ENCODE peak calls at places on chromosomes 13 and 19, in five cellular contexts. I is HepG2, E is H1, X is NT2/D1, J is GM12878. P is an unnamed sample.

GRCh38 chr19:39160889-39161672 is 35.5 kb downstream of the PAK4 start:
- DNase-seq in I (no peak), E (no peak), X (no peak), J (no peak), P (no peak)

GRCh38 chr13:63209330-63210017 is 1793.8 kb upstream of the PCDH20 start:
- DNase-seq in I (no peak), E (no peak), X (no peak), J (no peak), P (no peak)

GRCh38 chr19:36256853-36257511 is 42.1 kb downstream of the ZNF146 start:
- DNase-seq in I (no peak), E (no peak), X (no peak), J (no peak), P (no peak)

GRCh38 chr19:24033962-24034342 is 53.0 kb upstream of the ZNF254 start:
- DNase-seq in I (peak; percentile 41), E (no peak), X (no peak), J (no peak), P (peak; percentile 12)

GRCh38 chr19:15283141-15283885 is 49.0 kb downstream of the BRD4 start:
- DNase-seq in I (no peak), E (no peak), X (no peak), J (no peak), P (no peak)

GRCh38 chr19:18929311-18929710 is 9.8 kb downstream of the DDX49 start:
- DNase-seq in I (no peak), E (no peak), X (no peak), J (no peak), P (no peak)

GRCh38 chr19:39987167-39987566 is 9.7 kb upstream of the ZNF546 start:
- DNase-seq in I (no peak), E (no peak), X (no peak), J (no peak), P (no peak)

GRCh38 chr19:55635334-55635717 is 5.5 kb upstream of the ZNF580 start:
- DNase-seq in I (no peak), E (no peak), X (no peak), J (no peak), P (no peak)

GRCh38 chr13:35760678-35761308 is 284.3 kb upstream of the MAB21L1 start:
- DNase-seq in I (no peak), E (no peak), X (no peak), J (no peak), P (no peak)

GRCh38 chr19:45638930-45639729 is at the start of gene EML2:
- DNase-seq in I (peak; percentile 24), E (no peak), X (no peak), J (no peak), P (no peak)

GRCh38 chr13:113939129-113939904 is 34.6 kb downstream of the C13orf46 start:
- DNase-seq in I (no peak), E (no peak), X (no peak), J (no peak), P (no peak)

GRCh38 chr13:112096959-112097358 is 30.0 kb downstream of the SOX1 start:
- DNase-seq in I (no peak), E (no peak), X (no peak), J (no peak), P (no peak)

GRCh38 chr13:106103779-106104178 is 431.7 kb downstream of the EFNB2 start:
- DNase-seq in I (no peak), E (no peak), X (no peak), J (no peak), P (no peak)

GRCh38 chr19:883661-884211 is 9.3 kb downstream of the MED16 start:
- DNase-seq in I (no peak), E (no peak), X (no peak), J (no peak), P (no peak)

GRCh38 chr19:1568320-1569019 is at the start of gene MEX3D:
- DNase-seq in I (peak; percentile 34), E (no peak), X (no peak), J (no peak), P (peak; percentile 98)

GRCh38 chr19:1223018-1223855 is 14.6 kb downstream of the CBARP start:
- DNase-seq in I (no peak), E (no peak), X (no peak), J (no peak), P (peak; percentile 65)

GRCh38 chr19:35755550-35756371 is 1.1 kb downstream of the HSPB6 start:
- DNase-seq in I (no peak), E (no peak), X (no peak), J (no peak), P (no peak)

GRCh38 chr19:16828990-16829821 is at the start of gene SIN3B:
- DNase-seq in I (peak; percentile 77), E (peak; percentile 61), X (peak; percentile 89), J (peak; percentile 81), P (peak; percentile 96)

GRCh38 chr13:73934215-73934623 is 200.0 kb downstream of the KLF12 start:
- DNase-seq in I (no peak), E (no peak), X (no peak), J (no peak), P (no peak)

GRCh38 chr19:6730153-6730804 is 7.1 kb downstream of the GPR108 start:
- DNase-seq in I (peak; percentile 96), E (peak; percentile 82), X (no peak), J (no peak), P (peak; percentile 68)

GRCh38 chr13:27919934-27920676 is at the start of gene PDX1:
- DNase-seq in I (no peak), E (no peak), X (no peak), J (no peak), P (peak; percentile 82)

GRCh38 chr13:32142956-32143375 is 111.4 kb downstream of the FRY start:
- DNase-seq in I (peak; percentile 98), E (peak; percentile 34), X (peak; percentile 11), J (no peak), P (no peak)

GRCh38 chr19:2787115-2787514 is 1.8 kb downstream of the THOP1 start:
- DNase-seq in I (no peak), E (no peak), X (no peak), J (no peak), P (no peak)

GRCh38 chr13:43805681-43806128 is 18.9 kb upstream of the ENOX1 start:
- DNase-seq in I (no peak), E (no peak), X (no peak), J (no peak), P (no peak)

GRCh38 chr19:8571006-8571411 is 6.2 kb downstream of the MYO1F start:
- DNase-seq in I (peak; percentile 34), E (no peak), X (no peak), J (no peak), P (no peak)

GRCh38 chr19:8567522-8568172 is 9.6 kb downstream of the MYO1F start:
- DNase-seq in I (no peak), E (no peak), X (no peak), J (no peak), P (no peak)

GRCh38 chr19:8566855-8567254 is 10.4 kb downstream of the MYO1F start:
- DNase-seq in I (no peak), E (no peak), X (no peak), J (no peak), P (no peak)

GRCh38 chr19:8573316-8573715 is 3.9 kb downstream of the MYO1F start:
- DNase-seq in I (no peak), E (no peak), X (no peak), J (no peak), P (no peak)

DNA sequence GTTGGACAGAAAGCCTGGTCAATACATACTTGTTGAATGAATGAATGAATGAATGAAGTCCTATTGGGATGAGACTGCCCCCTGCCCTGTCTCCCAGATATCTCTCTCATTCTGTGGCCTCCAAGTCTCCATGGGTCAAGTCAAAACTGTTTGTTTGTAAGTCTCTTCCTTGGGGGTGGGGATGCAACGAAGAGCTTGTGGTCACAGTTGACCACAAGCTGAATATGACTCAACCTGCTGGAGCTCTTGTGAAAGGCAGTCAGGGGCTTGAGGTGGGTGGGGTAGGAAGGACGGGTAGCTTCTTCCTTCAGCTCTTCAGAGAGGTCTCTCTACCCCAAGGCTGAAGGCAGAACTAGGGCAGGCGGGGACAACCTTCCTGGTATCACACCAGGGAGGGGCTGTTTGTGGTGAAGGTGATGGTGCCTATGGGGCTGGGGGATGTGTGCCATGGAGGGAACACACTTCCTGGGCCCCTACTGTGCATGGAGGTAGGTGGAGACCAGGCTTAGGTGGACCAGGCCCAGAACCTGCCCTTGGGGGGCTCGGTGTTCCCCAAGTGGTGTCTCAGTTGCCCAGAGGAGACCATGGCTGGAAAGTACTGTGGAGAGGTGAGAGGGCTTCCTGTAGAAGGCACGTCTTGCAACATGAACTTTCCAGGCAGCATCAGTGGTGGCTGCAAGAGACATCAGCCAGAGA is 8.0 kb downstream of the MYO1F start:
- DNase-seq in I (no peak), E (no peak), X (no peak), J (peak; percentile 63), P (no peak)
- TF ChIP-seq SUZ12 in I (no peak), E (no peak), X (no peak), J (no peak), P (no peak)

DNA sequence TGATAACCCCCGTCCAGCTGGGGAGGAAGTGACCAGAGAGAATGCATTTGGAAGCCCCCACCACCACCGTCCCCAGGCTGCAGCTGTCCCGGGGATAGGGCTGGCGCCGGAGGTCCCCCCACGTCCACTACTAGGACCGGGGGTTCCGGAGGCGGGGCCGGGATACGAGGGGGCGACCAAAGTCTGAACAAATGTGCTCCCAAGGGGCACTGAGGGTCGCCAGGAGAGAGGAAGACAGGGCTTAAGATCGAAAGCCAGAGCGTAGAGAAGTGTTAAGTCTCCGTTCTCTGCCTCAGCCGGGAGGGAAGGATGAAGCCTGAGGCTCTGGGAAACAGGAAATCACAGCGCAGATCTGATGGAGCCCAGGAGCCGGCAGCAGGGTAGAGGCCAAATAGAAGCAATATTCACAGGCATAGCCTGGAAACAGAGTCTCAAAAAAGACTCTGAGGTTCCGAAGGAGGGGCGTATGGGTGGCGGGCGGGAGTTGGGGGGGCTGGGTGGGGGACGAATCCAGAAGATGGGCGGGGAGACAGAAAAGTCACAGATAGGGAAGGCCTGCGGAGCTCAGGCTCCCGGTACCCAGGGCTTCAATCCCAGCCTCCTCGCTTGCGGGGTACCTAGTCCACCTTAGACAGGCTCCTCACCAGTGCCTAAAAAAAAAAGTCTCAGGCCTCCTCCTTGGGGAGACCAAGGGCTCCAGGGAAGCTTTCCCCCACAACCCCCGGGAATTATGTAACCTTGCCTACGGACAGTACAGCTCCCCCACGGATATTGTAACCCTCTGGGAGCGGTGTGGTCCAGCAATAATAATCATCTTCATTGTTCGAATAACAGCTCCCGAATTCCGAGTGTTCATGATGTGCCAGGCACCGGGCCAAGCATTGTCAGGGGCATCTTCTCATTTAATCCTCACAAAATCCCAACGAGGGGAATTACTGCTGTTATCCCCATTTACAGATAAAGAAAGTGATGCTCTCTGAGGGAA is 1.1 kb upstream of the ERF start:
- DNase-seq in I (no peak), E (no peak), X (no peak), J (no peak), P (peak; percentile 44)
- TF ChIP-seq SUZ12 in I (no peak), E (no peak), X (no peak), J (no peak), P (no peak)

DNA sequence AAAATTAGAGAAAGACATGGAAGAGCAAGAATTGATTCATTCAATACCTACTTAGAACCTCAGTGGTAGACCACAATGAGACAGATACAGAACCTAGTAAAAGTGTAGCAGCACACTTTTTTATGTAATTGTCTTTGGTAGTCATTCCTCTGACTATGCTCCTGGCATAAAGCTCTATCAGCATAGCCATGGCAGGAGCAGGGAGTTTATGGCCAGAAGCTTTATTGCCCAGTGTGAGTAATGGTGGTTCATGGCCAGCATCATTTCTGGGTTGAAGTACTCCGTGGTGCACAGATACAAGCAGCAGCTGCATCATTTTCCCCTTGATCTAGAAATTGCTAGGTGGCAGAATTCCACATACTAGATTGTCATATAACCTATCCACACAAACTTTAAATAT is 352.6 kb downstream of the TBC1D4 start:
- DNase-seq in I (no peak), E (no peak), X (no peak), J (no peak), P (no peak)
- TF ChIP-seq SUZ12 in I (no peak), E (no peak), X (no peak), J (no peak), P (no peak)

GRCh38 chr13:91017669-91018053 is 329.8 kb upstream of the MIR17HG start:
- DNase-seq in I (no peak), E (peak; percentile 2), X (no peak), J (no peak), P (no peak)
- TF ChIP-seq SUZ12 in I (no peak), E (no peak), X (no peak), J (no peak), P (no peak)